ENCODE peak calls at places on chromosome 14, in seven cellular contexts. One of them, this sample, is unnamed. For H3K4me1, the result is how much of the 10 kb centered on the place peaks cover.

GRCh38 chr14:33765251-33765650 is 185.6 kb downstream of the EGLN3 start:
- DNase-seq in heart right ventricle: peak
- DNase-seq in IMR-90: no peak
- DNase-seq in H9: peak
- DNase-seq in GM23248: no peak
- DNase-seq in esophagus muscularis mucosa: no peak
- DNase-seq in BE2C: peak
- DNase-seq in this sample: no peak

GRCh38 chr14:96095581-96096476 is 56.7 kb downstream of the C14orf132 start:
- DNase-seq in esophagus muscularis mucosa: no peak
- DNase-seq in heart right ventricle: no peak
- DNase-seq in H9: no peak
- DNase-seq in IMR-90: peak
- DNase-seq in GM23248: peak
- DNase-seq in BE2C: peak
- DNase-seq in this sample: no peak

GRCh38 chr14:21868442-21869046 is 194.9 kb upstream of the OR4E1 start:
- DNase-seq in BE2C: peak
- DNase-seq in esophagus muscularis mucosa: no peak
- DNase-seq in H9: peak
- DNase-seq in IMR-90: peak
- DNase-seq in heart right ventricle: no peak
- DNase-seq in GM23248: peak
- DNase-seq in this sample: no peak

GRCh38 chr14:103129301-103130016 is 6.2 kb downstream of the TNFAIP2 start:
- DNase-seq in esophagus muscularis mucosa: no peak
- DNase-seq in BE2C: no peak
- DNase-seq in heart right ventricle: no peak
- DNase-seq in H9: no peak
- DNase-seq in IMR-90: no peak
- DNase-seq in GM23248: no peak
- DNase-seq in this sample: no peak

GRCh38 chr14:90567191-90567590 is 170.4 kb downstream of the CALM1 start:
- DNase-seq in H9: no peak
- DNase-seq in GM23248: no peak
- DNase-seq in IMR-90: no peak
- DNase-seq in esophagus muscularis mucosa: no peak
- DNase-seq in BE2C: no peak
- DNase-seq in heart right ventricle: no peak
- DNase-seq in this sample: no peak

GRCh38 chr14:102688290-102688689 is 89.0 kb upstream of the TRAF3 start:
- DNase-seq in heart right ventricle: no peak
- DNase-seq in H9: no peak
- DNase-seq in GM23248: no peak
- DNase-seq in esophagus muscularis mucosa: no peak
- DNase-seq in IMR-90: no peak
- DNase-seq in BE2C: no peak
- DNase-seq in this sample: no peak

GRCh38 chr14:70823281-70823680 is 14.0 kb upstream of the MAP3K9 start:
- DNase-seq in GM23248: no peak
- DNase-seq in esophagus muscularis mucosa: no peak
- DNase-seq in heart right ventricle: no peak
- DNase-seq in H9: no peak
- DNase-seq in BE2C: no peak
- DNase-seq in IMR-90: no peak
- DNase-seq in this sample: no peak

GRCh38 chr14:97402279-97402678 is 605.1 kb downstream of the VRK1 start:
- DNase-seq in IMR-90: no peak
- DNase-seq in BE2C: no peak
- DNase-seq in heart right ventricle: no peak
- DNase-seq in H9: no peak
- DNase-seq in GM23248: no peak
- DNase-seq in esophagus muscularis mucosa: no peak
- DNase-seq in this sample: no peak

GRCh38 chr14:99560946-99561683 is 42.9 kb downstream of the CCDC85C start:
- DNase-seq in GM23248: no peak
- DNase-seq in BE2C: peak
- DNase-seq in esophagus muscularis mucosa: no peak
- DNase-seq in heart right ventricle: peak
- DNase-seq in IMR-90: no peak
- DNase-seq in H9: no peak
- DNase-seq in this sample: no peak

GRCh38 chr14:100982764-100983163 is 79.2 kb upstream of the RTL1 start:
- DNase-seq in esophagus muscularis mucosa: no peak
- DNase-seq in heart right ventricle: no peak
- DNase-seq in BE2C: no peak
- DNase-seq in H9: no peak
- DNase-seq in IMR-90: peak
- DNase-seq in GM23248: peak
- DNase-seq in this sample: no peak

GRCh38 chr14:100825691-100826331 is at the start of gene MEG3:
- DNase-seq in esophagus muscularis mucosa: no peak
- DNase-seq in heart right ventricle: peak
- DNase-seq in IMR-90: peak
- DNase-seq in H9: no peak
- DNase-seq in GM23248: peak
- DNase-seq in BE2C: peak
- DNase-seq in this sample: no peak

GRCh38 chr14:22071001-22071400 is 397.4 kb upstream of the OR4E1 start:
- DNase-seq in esophagus muscularis mucosa: no peak
- DNase-seq in heart right ventricle: no peak
- DNase-seq in H9: no peak
- DNase-seq in BE2C: no peak
- DNase-seq in IMR-90: no peak
- DNase-seq in GM23248: no peak
- DNase-seq in this sample: no peak

GRCh38 chr14:91417983-91418386 is 365 bp upstream of the CCDC88C start:
- DNase-seq in GM23248: peak
- DNase-seq in esophagus muscularis mucosa: no peak
- DNase-seq in H9: peak
- DNase-seq in BE2C: peak
- DNase-seq in IMR-90: no peak
- DNase-seq in heart right ventricle: peak
- DNase-seq in this sample: no peak

GRCh38 chr14:55191881-55192616 is 664 bp upstream of the DLGAP5 start:
- DNase-seq in esophagus muscularis mucosa: no peak
- DNase-seq in BE2C: no peak
- DNase-seq in H9: no peak
- DNase-seq in GM23248: peak
- DNase-seq in IMR-90: no peak
- DNase-seq in heart right ventricle: no peak
- DNase-seq in this sample: no peak

GRCh38 chr14:80946187-80946586 is 4.6 kb upstream of the CEP128 start:
- DNase-seq in GM23248: peak
- DNase-seq in heart right ventricle: no peak
- DNase-seq in IMR-90: peak
- DNase-seq in BE2C: no peak
- DNase-seq in esophagus muscularis mucosa: no peak
- DNase-seq in H9: no peak
- DNase-seq in this sample: no peak

GRCh38 chr14:75428230-75429104 is 645 bp downstream of the JDP2 start:
- DNase-seq in heart right ventricle: peak
- DNase-seq in IMR-90: no peak
- DNase-seq in H9: no peak
- DNase-seq in BE2C: peak
- DNase-seq in esophagus muscularis mucosa: no peak
- DNase-seq in GM23248: peak
- DNase-seq in this sample: no peak

GRCh38 chr14:75430106-75430505 is 2.3 kb downstream of the JDP2 start:
- DNase-seq in GM23248: peak
- DNase-seq in IMR-90: peak
- DNase-seq in H9: peak
- DNase-seq in esophagus muscularis mucosa: no peak
- DNase-seq in BE2C: no peak
- DNase-seq in heart right ventricle: no peak
- DNase-seq in this sample: no peak

GRCh38 chr14:75431011-75431410 is 3.2 kb downstream of the JDP2 start:
- DNase-seq in heart right ventricle: no peak
- DNase-seq in GM23248: no peak
- DNase-seq in BE2C: no peak
- DNase-seq in esophagus muscularis mucosa: no peak
- DNase-seq in H9: no peak
- DNase-seq in IMR-90: no peak
- DNase-seq in this sample: no peak

GRCh38 chr14:75430526-75430925 is 2.7 kb downstream of the JDP2 start:
- DNase-seq in BE2C: no peak
- DNase-seq in heart right ventricle: peak
- DNase-seq in IMR-90: peak
- DNase-seq in GM23248: peak
- DNase-seq in esophagus muscularis mucosa: no peak
- DNase-seq in H9: peak
- DNase-seq in this sample: no peak

GRCh38 chr14:75429562-75429961 is 1.7 kb downstream of the JDP2 start:
- DNase-seq in H9: peak
- DNase-seq in BE2C: no peak
- DNase-seq in esophagus muscularis mucosa: no peak
- DNase-seq in heart right ventricle: no peak
- DNase-seq in IMR-90: no peak
- DNase-seq in GM23248: peak
- DNase-seq in this sample: no peak
- H3K4me1 ChIP-seq in H9: under half
- H3K4me1 ChIP-seq in BE2C: under half
- H3K4me1 ChIP-seq in esophagus muscularis mucosa: half or more
- H3K4me1 ChIP-seq in heart right ventricle: under half
- H3K4me1 ChIP-seq in IMR-90: under half
- H3K4me1 ChIP-seq in GM23248: under half
- H3K4me1 ChIP-seq in this sample: under half

DNA sequence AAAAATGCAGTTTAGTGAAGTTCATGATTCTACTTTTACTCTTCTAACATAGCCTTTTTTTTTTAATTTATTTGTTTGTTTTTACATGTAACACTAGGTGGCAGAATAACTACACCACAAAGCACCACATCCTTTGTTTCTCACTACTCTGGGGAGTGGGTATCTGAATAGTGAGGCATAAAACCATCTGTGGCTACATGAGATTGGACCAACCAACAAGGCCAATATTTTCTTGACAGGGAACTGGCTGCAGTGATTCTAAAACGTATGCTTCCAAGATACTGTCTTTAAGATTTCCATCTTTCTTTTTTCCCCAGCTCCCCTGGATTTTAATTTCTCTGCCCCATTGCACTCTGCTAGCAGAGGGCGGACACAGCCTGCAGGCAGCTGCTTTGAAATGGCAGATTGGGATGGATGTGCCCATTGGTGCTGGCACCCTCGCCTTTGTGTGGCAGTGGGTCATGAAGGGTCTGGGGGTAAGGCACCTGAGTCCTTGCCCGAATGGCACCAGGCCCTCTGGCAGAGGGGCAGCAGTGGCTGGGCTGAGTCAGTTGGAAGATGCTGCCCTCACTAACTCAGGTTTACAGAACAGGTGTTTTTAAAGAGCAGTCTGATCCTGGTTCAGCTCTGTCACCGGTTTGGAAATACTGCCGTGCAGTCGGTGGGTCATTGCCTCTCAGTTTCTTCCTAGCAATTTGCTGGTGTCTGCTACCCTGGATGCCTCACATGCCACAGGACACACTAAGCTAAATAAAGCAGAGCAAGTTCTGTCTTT is 429.1 kb downstream of the RAD51B start:
- DNase-seq in IMR-90: peak
- DNase-seq in BE2C: no peak
- DNase-seq in H9: no peak
- DNase-seq in esophagus muscularis mucosa: no peak
- DNase-seq in heart right ventricle: peak
- DNase-seq in GM23248: peak
- DNase-seq in this sample: no peak
- H3K4me1 ChIP-seq in IMR-90: under half
- H3K4me1 ChIP-seq in BE2C: under half
- H3K4me1 ChIP-seq in H9: under half
- H3K4me1 ChIP-seq in esophagus muscularis mucosa: half or more
- H3K4me1 ChIP-seq in heart right ventricle: half or more
- H3K4me1 ChIP-seq in GM23248: under half
- H3K4me1 ChIP-seq in this sample: half or more

DNA sequence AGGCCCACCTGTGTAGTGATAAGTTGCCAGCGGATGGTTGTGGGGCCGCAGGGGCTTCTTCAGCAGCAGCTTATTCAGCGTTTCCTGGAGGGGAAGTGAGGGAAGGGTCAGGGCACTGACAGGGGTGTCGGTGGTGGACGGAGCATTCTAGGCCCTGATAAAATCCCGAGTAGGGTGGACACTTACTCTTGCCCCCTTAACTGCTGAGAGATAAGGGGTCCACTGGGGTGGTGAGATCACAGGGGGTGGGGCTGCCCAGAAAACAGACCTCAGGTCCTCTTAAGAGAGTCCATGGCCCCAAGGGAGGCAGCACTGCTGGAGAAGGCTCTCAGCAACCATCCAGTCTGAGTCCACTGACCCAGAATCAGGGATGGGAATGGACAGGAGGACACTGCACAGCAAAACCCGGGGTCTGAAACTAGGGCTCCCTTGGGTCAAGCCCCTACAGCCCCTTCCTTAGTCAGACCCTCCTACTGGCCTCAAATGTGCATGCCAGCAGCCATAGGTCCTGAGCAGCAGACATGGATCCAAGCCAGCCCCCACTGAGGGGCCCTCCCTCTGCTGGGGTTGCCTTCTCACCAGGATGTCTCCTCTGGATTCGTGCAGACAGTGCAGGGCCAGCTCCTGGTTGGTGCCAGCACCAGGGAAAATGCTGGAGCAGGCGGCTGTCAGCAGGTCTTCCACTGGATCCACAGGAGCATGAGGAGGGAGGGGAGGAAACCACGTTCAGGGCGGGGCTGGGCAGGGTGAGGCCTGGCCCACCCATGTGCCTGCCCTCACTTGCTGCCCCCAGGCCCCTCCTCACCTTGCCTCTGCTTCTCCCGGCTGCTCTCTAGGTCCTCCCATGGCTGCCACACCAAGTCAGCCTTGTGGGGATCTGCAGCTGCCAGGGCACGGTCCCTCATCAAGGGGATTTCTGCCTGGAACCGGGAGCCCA is 12.1 kb upstream of the PNMA1 start:
- DNase-seq in BE2C: no peak
- DNase-seq in GM23248: peak
- DNase-seq in IMR-90: no peak
- DNase-seq in heart right ventricle: no peak
- DNase-seq in esophagus muscularis mucosa: peak
- DNase-seq in H9: no peak
- DNase-seq in this sample: no peak
- H3K4me1 ChIP-seq in BE2C: under half
- H3K4me1 ChIP-seq in GM23248: under half
- H3K4me1 ChIP-seq in IMR-90: under half
- H3K4me1 ChIP-seq in heart right ventricle: half or more
- H3K4me1 ChIP-seq in esophagus muscularis mucosa: half or more
- H3K4me1 ChIP-seq in H9: under half
- H3K4me1 ChIP-seq in this sample: half or more

DNA sequence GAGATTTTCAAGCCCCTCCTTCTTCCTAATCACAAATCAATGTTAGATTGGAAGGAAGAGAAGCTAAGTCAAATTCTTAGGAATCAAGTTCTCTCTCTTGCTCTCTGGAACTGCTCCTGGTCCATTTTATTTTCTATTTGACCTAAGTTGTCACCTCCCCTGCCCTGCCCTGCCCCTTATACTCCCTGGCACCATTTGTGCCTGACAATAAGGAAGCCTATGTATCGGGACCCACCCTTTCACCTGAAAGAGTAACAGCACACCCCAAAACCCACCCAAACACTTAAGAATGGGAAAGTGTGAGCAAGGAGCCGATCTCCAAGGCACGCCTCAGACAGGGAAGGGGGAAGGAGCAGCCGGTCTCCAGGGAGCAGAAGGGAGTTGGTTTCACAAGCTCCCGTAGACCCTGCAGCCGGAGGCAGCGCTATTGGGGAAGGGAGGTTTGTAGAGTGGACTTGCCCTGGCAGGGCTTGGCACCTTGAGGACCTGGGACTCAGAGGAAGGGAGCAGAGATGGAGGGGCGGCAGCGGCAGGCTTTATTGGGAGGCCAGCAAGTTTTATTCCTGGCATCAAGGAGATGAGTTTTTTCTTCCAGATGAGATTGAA is 1.6 kb downstream of the LRRC74A start:
- DNase-seq in GM23248: peak
- DNase-seq in esophagus muscularis mucosa: no peak
- DNase-seq in H9: no peak
- DNase-seq in BE2C: no peak
- DNase-seq in IMR-90: no peak
- DNase-seq in heart right ventricle: peak
- DNase-seq in this sample: no peak
- H3K4me1 ChIP-seq in GM23248: under half
- H3K4me1 ChIP-seq in esophagus muscularis mucosa: under half
- H3K4me1 ChIP-seq in H9: under half
- H3K4me1 ChIP-seq in BE2C: under half
- H3K4me1 ChIP-seq in IMR-90: under half
- H3K4me1 ChIP-seq in heart right ventricle: under half
- H3K4me1 ChIP-seq in this sample: under half